ENCODE peak calls at places on chromosomes 5 and 9, in nine cellular contexts. W is activated naive CD8-positive, alpha-beta T cell treated with anti-CD3 and anti-CD28 coated beads, Interleukin-2, amount 50 U/mL, for 16 hours; X is suprapubic skin; I is stimulated activated CD4-positive, alpha-beta T cell treated with anti-CD3 and anti-CD28 coated beads, TNF-alpha, amount 100 ng/mL, for 24 hours; H is activated CD4-positive, alpha-beta T cell treated with anti-CD3 and anti-CD28 coated beads, Interleukin-2, amount 50 U/mL, for 24 hours; Z is amniotic stem cell; G is T-helper 1 cell; L is ELR; P is right lobe of liver. M is an unnamed sample.

GRCh38 chr9:37066139-37066725 is 32.2 kb upstream of the PAX5 start:
- DNase-seq in W (no peak), X (no peak), I (no peak), H (no peak), Z (no peak), G (no peak), L (no peak), P (no peak), M (peak; percentile 55)

GRCh38 chr5:41629897-41630296 is 119.5 kb upstream of the PLCXD3 start:
- DNase-seq in W (no peak), X (no peak), I (no peak), H (no peak), Z (no peak), G (no peak), L (no peak), P (no peak), M (no peak)

GRCh38 chr5:74622122-74622521 is 18.4 kb downstream of the ENC1 start:
- DNase-seq in W (no peak), X (no peak), I (no peak), H (no peak), Z (no peak), G (no peak), L (peak; percentile 36), P (no peak), M (no peak)

GRCh38 chr9:108854094-108854493 is 1.7 kb downstream of the ACTL7B start:
- DNase-seq in W (no peak), X (no peak), I (no peak), H (no peak), Z (no peak), G (no peak), L (peak; percentile 23), P (no peak), M (no peak)

GRCh38 chr9:93942176-93942575 is 13.0 kb downstream of the BARX1 start:
- DNase-seq in W (no peak), X (no peak), I (no peak), H (no peak), Z (no peak), G (no peak), L (no peak), P (no peak), M (no peak)

GRCh38 chr5:43037929-43038510 is 2.1 kb downstream of the ANXA2R start:
- DNase-seq in W (no peak), X (no peak), I (no peak), H (no peak), Z (peak; percentile 59), G (peak; percentile 33), L (no peak), P (no peak), M (peak; percentile 57)

GRCh38 chr9:69546265-69546664 is 125.9 kb downstream of the APBA1 start:
- DNase-seq in W (no peak), X (no peak), I (no peak), H (no peak), Z (no peak), G (no peak), L (peak; percentile 28), P (no peak), M (no peak)

GRCh38 chr5:135332519-135333150 is 66.4 kb downstream of the MACROH2A1 start:
- DNase-seq in W (no peak), X (no peak), I (no peak), H (no peak), Z (peak; percentile 75), G (no peak), L (peak; percentile 83), P (no peak), M (peak; percentile 63)

GRCh38 chr5:58016329-58016728 is 443.6 kb downstream of the PLK2 start:
- DNase-seq in W (no peak), X (no peak), I (no peak), H (no peak), Z (no peak), G (no peak), L (no peak), P (no peak), M (no peak)

GRCh38 chr5:55188656-55189380 is 15.8 kb upstream of the CDC20B start:
- DNase-seq in W (no peak), X (no peak), I (no peak), H (no peak), Z (no peak), G (no peak), L (no peak), P (no peak), M (no peak)

GRCh38 chr5:116516021-116516420 is 58.6 kb downstream of the SEMA6A start:
- DNase-seq in W (no peak), X (no peak), I (no peak), H (no peak), Z (no peak), G (no peak), L (no peak), P (no peak), M (no peak)

GRCh38 chr5:179623906-179624741 is 653 bp upstream of the HNRNPH1 start:
- DNase-seq in W (peak; percentile 17), X (peak; percentile 81), I (no peak), H (no peak), Z (peak; percentile 20), G (peak; percentile 23), L (peak; percentile 93), P (peak; percentile 60), M (peak; percentile 59)

GRCh38 chr5:179459771-179460170 is 90.6 kb upstream of the RUFY1 start:
- DNase-seq in W (no peak), X (no peak), I (no peak), H (no peak), Z (no peak), G (no peak), L (no peak), P (no peak), M (no peak)

GRCh38 chr9:136160321-136160938 is 41.8 kb upstream of the TMEM250 start:
- DNase-seq in W (no peak), X (no peak), I (no peak), H (no peak), Z (no peak), G (no peak), L (no peak), P (no peak), M (no peak)

GRCh38 chr5:140642718-140643117 is 3.5 kb downstream of the TMCO6 start:
- DNase-seq in W (no peak), X (no peak), I (no peak), H (no peak), Z (no peak), G (no peak), L (no peak), P (peak; percentile 77), M (no peak)

GRCh38 chr9:88583901-88584596 is 49.1 kb downstream of the NXNL2 start:
- DNase-seq in W (no peak), X (no peak), I (no peak), H (no peak), Z (peak; percentile 32), G (no peak), L (peak; percentile 87), P (no peak), M (no peak)

GRCh38 chr9:136242248-136242647 is 3.4 kb downstream of the QSOX2 start:
- DNase-seq in W (no peak), X (no peak), I (no peak), H (no peak), Z (no peak), G (no peak), L (no peak), P (no peak), M (no peak)

GRCh38 chr5:157266286-157267007 is 524 bp downstream of the CYFIP2 start:
- DNase-seq in W (no peak), X (no peak), I (no peak), H (no peak), Z (no peak), G (peak; percentile 31), L (no peak), P (peak; percentile 57), M (peak; percentile 66)

GRCh38 chr5:150473673-150474358 is 24.3 kb upstream of the RPS14 start:
- DNase-seq in W (no peak), X (no peak), I (no peak), H (no peak), Z (no peak), G (no peak), L (peak; percentile 87), P (no peak), M (no peak)

GRCh38 chr5:57779383-57780223 is 297.0 kb upstream of the ACTBL2 start:
- DNase-seq in W (no peak), X (no peak), I (no peak), H (no peak), Z (peak; percentile 69), G (no peak), L (peak; percentile 86), P (peak; percentile 55), M (no peak)

GRCh38 chr5:147935032-147935431 is 28.7 kb upstream of the C5orf46 start:
- DNase-seq in W (no peak), X (no peak), I (no peak), H (no peak), Z (peak; percentile 29), G (no peak), L (peak; percentile 63), P (no peak), M (no peak)

GRCh38 chr9:6926436-6926835 is 168.7 kb downstream of the KDM4C start:
- DNase-seq in W (no peak), X (no peak), I (no peak), H (no peak), Z (no peak), G (no peak), L (no peak), P (no peak), M (no peak)

GRCh38 chr5:33423018-33423630 is 17.6 kb upstream of the TARS1 start:
- DNase-seq in W (no peak), X (no peak), I (no peak), H (no peak), Z (peak; percentile 38), G (no peak), L (peak; percentile 62), P (no peak), M (no peak)

GRCh38 chr9:18888241-18888794 is 144.7 kb downstream of the SAXO1 start:
- DNase-seq in W (no peak), X (no peak), I (no peak), H (no peak), Z (no peak), G (no peak), L (no peak), P (no peak), M (no peak)

GRCh38 chr5:92885950-92886349 is 695.1 kb downstream of the NR2F1-AS1 start:
- DNase-seq in W (no peak), X (no peak), I (no peak), H (no peak), Z (no peak), G (no peak), L (peak; percentile 8), P (no peak), M (no peak)

GRCh38 chr9:33649463-33649862 is 125.4 kb downstream of the ANKRD18B start:
- DNase-seq in W (no peak), X (no peak), I (no peak), H (no peak), Z (no peak), G (no peak), L (no peak), P (no peak), M (no peak)

GRCh38 chr5:132487841-132488555 is 2.6 kb downstream of the IRF1 start:
- DNase-seq in W (no peak), X (no peak), I (no peak), H (no peak), Z (no peak), G (no peak), L (no peak), P (no peak), M (no peak)

GRCh38 chr9:21806644-21807043 is 4.2 kb downstream of the MTAP start:
- DNase-seq in W (no peak), X (no peak), I (no peak), H (no peak), Z (no peak), G (no peak), L (no peak), P (no peak), M (no peak)

GRCh38 chr9:112041536-112042243 is 133.4 kb downstream of the SUSD1 start:
- DNase-seq in W (no peak), X (no peak), I (no peak), H (no peak), Z (peak; percentile 89), G (no peak), L (peak; percentile 100), P (no peak), M (no peak)

GRCh38 chr9:113854310-113854709 is 21.8 kb upstream of the ZNF618 start:
- DNase-seq in W (no peak), X (no peak), I (no peak), H (no peak), Z (no peak), G (no peak), L (no peak), P (no peak), M (no peak)

GRCh38 chr9:112063151-112063550 is 111.9 kb downstream of the SUSD1 start:
- DNase-seq in W (no peak), X (no peak), I (no peak), H (no peak), Z (no peak), G (no peak), L (no peak), P (no peak), M (no peak)

M was measured in germinal center.